ENCODE peak calls at places on chromosomes 11 and 22, in five cellular contexts. One of them, this sample, is unnamed.

GRCh38 chr11:15471709-15472404 is 357.1 kb downstream of the INSC start:
- DNase-seq in endodermal cell: peak
- DNase-seq in AG04450: no peak
- DNase-seq in IMR-90: no peak
- DNase-seq in bronchial epithelial cell: no peak
- DNase-seq in this sample: no peak

GRCh38 chr11:26806209-26806608 is 84.3 kb upstream of the SLC5A12 start:
- DNase-seq in endodermal cell: no peak
- DNase-seq in AG04450: no peak
- DNase-seq in IMR-90: peak
- DNase-seq in bronchial epithelial cell: peak
- DNase-seq in this sample: no peak

GRCh38 chr22:39317084-39317755 is 2.2 kb downstream of the RPL3 start:
- DNase-seq in endodermal cell: peak
- DNase-seq in AG04450: no peak
- DNase-seq in IMR-90: no peak
- DNase-seq in bronchial epithelial cell: no peak
- DNase-seq in this sample: no peak

GRCh38 chr22:21726650-21727049 is 8.9 kb downstream of the YPEL1 start:
- DNase-seq in endodermal cell: peak
- DNase-seq in AG04450: no peak
- DNase-seq in IMR-90: no peak
- DNase-seq in bronchial epithelial cell: no peak
- DNase-seq in this sample: no peak

GRCh38 chr11:30062103-30062502 is 45.3 kb upstream of the KCNA4 start:
- DNase-seq in endodermal cell: no peak
- DNase-seq in AG04450: no peak
- DNase-seq in IMR-90: no peak
- DNase-seq in bronchial epithelial cell: no peak
- DNase-seq in this sample: no peak

GRCh38 chr11:68976563-68976962 is 4.2 kb downstream of the MRGPRD start:
- DNase-seq in endodermal cell: no peak
- DNase-seq in AG04450: no peak
- DNase-seq in IMR-90: peak
- DNase-seq in bronchial epithelial cell: no peak
- DNase-seq in this sample: peak

GRCh38 chr22:27986937-27987336 is 67.9 kb upstream of the PITPNB start:
- DNase-seq in endodermal cell: no peak
- DNase-seq in AG04450: no peak
- DNase-seq in IMR-90: no peak
- DNase-seq in bronchial epithelial cell: no peak
- DNase-seq in this sample: peak

GRCh38 chr22:39094717-39095389 is 2.2 kb upstream of the APOBEC3H start:
- DNase-seq in endodermal cell: peak
- DNase-seq in AG04450: no peak
- DNase-seq in IMR-90: no peak
- DNase-seq in bronchial epithelial cell: no peak
- DNase-seq in this sample: no peak

GRCh38 chr11:72641522-72641899 is 32.7 kb downstream of the PDE2A start:
- DNase-seq in endodermal cell: no peak
- DNase-seq in AG04450: no peak
- DNase-seq in IMR-90: no peak
- DNase-seq in bronchial epithelial cell: no peak
- DNase-seq in this sample: no peak

GRCh38 chr11:120629407-120629806 is 117.9 kb downstream of the GRIK4 start:
- DNase-seq in endodermal cell: peak
- DNase-seq in AG04450: no peak
- DNase-seq in IMR-90: no peak
- DNase-seq in bronchial epithelial cell: no peak
- DNase-seq in this sample: no peak

GRCh38 chr11:107799245-107799859 is 59.2 kb downstream of the SLC35F2 start:
- DNase-seq in endodermal cell: peak
- DNase-seq in AG04450: peak
- DNase-seq in IMR-90: peak
- DNase-seq in bronchial epithelial cell: peak
- DNase-seq in this sample: peak

GRCh38 chr11:776459-777287 is 614 bp downstream of the GATD1 start:
- DNase-seq in endodermal cell: peak
- DNase-seq in AG04450: no peak
- DNase-seq in IMR-90: no peak
- DNase-seq in bronchial epithelial cell: no peak
- DNase-seq in this sample: no peak
- TF ChIP-seq CTCF in endodermal cell: no peak
- TF ChIP-seq CTCF in AG04450: no peak
- TF ChIP-seq CTCF in IMR-90: no peak
- TF ChIP-seq CTCF in bronchial epithelial cell: no peak
- TF ChIP-seq CTCF in this sample: no peak

GRCh38 chr22:41576877-41577276 is 12.8 kb downstream of the PMM1 start:
- DNase-seq in endodermal cell: peak
- DNase-seq in AG04450: no peak
- DNase-seq in IMR-90: peak
- DNase-seq in bronchial epithelial cell: peak
- DNase-seq in this sample: no peak
- TF ChIP-seq CTCF in endodermal cell: peak
- TF ChIP-seq CTCF in AG04450: peak
- TF ChIP-seq CTCF in IMR-90: peak
- TF ChIP-seq CTCF in bronchial epithelial cell: peak
- TF ChIP-seq CTCF in this sample: peak

DNA sequence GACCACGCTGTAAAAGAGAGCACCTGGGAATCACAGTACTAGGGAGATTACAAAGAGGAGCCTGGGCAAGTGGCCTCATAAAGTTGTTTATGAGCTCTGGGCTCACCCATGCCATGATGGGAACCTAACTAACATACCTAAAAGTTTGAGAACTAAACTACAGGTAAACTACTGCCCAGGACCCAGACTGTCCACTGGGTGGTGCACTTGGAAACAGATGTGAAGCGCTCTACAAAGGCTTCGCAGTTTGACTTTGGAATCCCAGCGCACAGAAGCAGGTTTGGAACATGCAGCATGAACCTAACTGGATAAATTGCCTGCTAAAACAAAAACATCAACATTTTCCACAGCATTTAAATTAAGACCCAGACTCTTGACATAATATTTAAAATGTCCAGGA is 418.6 kb downstream of the FAM181B start:
- DNase-seq in endodermal cell: peak
- DNase-seq in AG04450: no peak
- DNase-seq in IMR-90: no peak
- DNase-seq in bronchial epithelial cell: peak
- DNase-seq in this sample: no peak
- TF ChIP-seq CTCF in endodermal cell: peak
- TF ChIP-seq CTCF in AG04450: no peak
- TF ChIP-seq CTCF in IMR-90: no peak
- TF ChIP-seq CTCF in bronchial epithelial cell: peak
- TF ChIP-seq CTCF in this sample: peak

GRCh38 chr11:67267188-67268035 is 1.1 kb downstream of the GRK2 start:
- DNase-seq in endodermal cell: no peak
- DNase-seq in AG04450: no peak
- DNase-seq in IMR-90: no peak
- DNase-seq in bronchial epithelial cell: no peak
- DNase-seq in this sample: no peak
- TF ChIP-seq CTCF in endodermal cell: no peak
- TF ChIP-seq CTCF in AG04450: peak
- TF ChIP-seq CTCF in IMR-90: no peak
- TF ChIP-seq CTCF in bronchial epithelial cell: no peak
- TF ChIP-seq CTCF in this sample: no peak

GRCh38 chr11:128889657-128890213 is 1.4 kb upstream of the KCNJ5 start:
- DNase-seq in endodermal cell: peak
- DNase-seq in AG04450: no peak
- DNase-seq in IMR-90: no peak
- DNase-seq in bronchial epithelial cell: no peak
- DNase-seq in this sample: no peak
- TF ChIP-seq CTCF in endodermal cell: no peak
- TF ChIP-seq CTCF in AG04450: no peak
- TF ChIP-seq CTCF in IMR-90: no peak
- TF ChIP-seq CTCF in bronchial epithelial cell: no peak
- TF ChIP-seq CTCF in this sample: no peak

GRCh38 chr11:1226226-1226961 is 3.5 kb downstream of the MUC5B start:
- DNase-seq in endodermal cell: peak
- DNase-seq in AG04450: no peak
- DNase-seq in IMR-90: no peak
- DNase-seq in bronchial epithelial cell: no peak
- DNase-seq in this sample: peak
- TF ChIP-seq CTCF in endodermal cell: no peak
- TF ChIP-seq CTCF in AG04450: no peak
- TF ChIP-seq CTCF in IMR-90: no peak
- TF ChIP-seq CTCF in bronchial epithelial cell: no peak
- TF ChIP-seq CTCF in this sample: no peak

GRCh38 chr22:49747705-49748104 is 80.0 kb downstream of the BRD1 start:
- DNase-seq in endodermal cell: no peak
- DNase-seq in AG04450: no peak
- DNase-seq in IMR-90: no peak
- DNase-seq in bronchial epithelial cell: no peak
- DNase-seq in this sample: no peak

GRCh38 chr22:49749227-49749626 is 78.4 kb downstream of the BRD1 start:
- DNase-seq in endodermal cell: peak
- DNase-seq in AG04450: no peak
- DNase-seq in IMR-90: no peak
- DNase-seq in bronchial epithelial cell: no peak
- DNase-seq in this sample: no peak

GRCh38 chr22:49747130-49747529 is 80.5 kb downstream of the BRD1 start:
- DNase-seq in endodermal cell: no peak
- DNase-seq in AG04450: no peak
- DNase-seq in IMR-90: no peak
- DNase-seq in bronchial epithelial cell: no peak
- DNase-seq in this sample: no peak

GRCh38 chr22:49748514-49748913 is 79.2 kb downstream of the BRD1 start:
- DNase-seq in endodermal cell: no peak
- DNase-seq in AG04450: no peak
- DNase-seq in IMR-90: no peak
- DNase-seq in bronchial epithelial cell: no peak
- DNase-seq in this sample: peak

GRCh38 chr22:49746065-49746464 is 81.6 kb downstream of the BRD1 start:
- DNase-seq in endodermal cell: no peak
- DNase-seq in AG04450: no peak
- DNase-seq in IMR-90: no peak
- DNase-seq in bronchial epithelial cell: no peak
- DNase-seq in this sample: no peak
- TF ChIP-seq CTCF in endodermal cell: no peak
- TF ChIP-seq CTCF in AG04450: no peak
- TF ChIP-seq CTCF in IMR-90: no peak
- TF ChIP-seq CTCF in bronchial epithelial cell: no peak
- TF ChIP-seq CTCF in this sample: no peak